ENCODE peak calls at places on chromosomes 11 and 22, in ten cellular contexts. One of them, this sample, is unnamed. For H3K9me3, the result is how much of the 10 kb centered on the place peaks cover.

GRCh38 chr11:14953904-14954303 is 18.2 kb downstream of the CALCA start:
- DNase-seq in cardiac muscle cell: no peak
- DNase-seq in stomach: no peak
- DNase-seq in PC-9: no peak
- DNase-seq in fibroblast of lung: no peak
- DNase-seq in sigmoid colon: no peak
- DNase-seq in HCT116: no peak
- DNase-seq in CD4-positive, CD25-positive, alpha-beta regulatory T cell: no peak
- DNase-seq in Peyer's patch: no peak
- DNase-seq in astrocyte: no peak
- DNase-seq in this sample: no peak

GRCh38 chr11:48063424-48063978 is 83.1 kb downstream of the PTPRJ start:
- DNase-seq in sigmoid colon: peak
- DNase-seq in astrocyte: peak
- DNase-seq in HCT116: peak
- DNase-seq in cardiac muscle cell: peak
- DNase-seq in Peyer's patch: no peak
- DNase-seq in CD4-positive, CD25-positive, alpha-beta regulatory T cell: no peak
- DNase-seq in stomach: no peak
- DNase-seq in PC-9: peak
- DNase-seq in fibroblast of lung: peak
- DNase-seq in this sample: peak

GRCh38 chr11:87840786-87841185 is 334.5 kb downstream of the RAB38 start:
- DNase-seq in CD4-positive, CD25-positive, alpha-beta regulatory T cell: no peak
- DNase-seq in astrocyte: peak
- DNase-seq in cardiac muscle cell: no peak
- DNase-seq in fibroblast of lung: no peak
- DNase-seq in Peyer's patch: no peak
- DNase-seq in HCT116: no peak
- DNase-seq in PC-9: no peak
- DNase-seq in stomach: no peak
- DNase-seq in sigmoid colon: no peak
- DNase-seq in this sample: no peak

GRCh38 chr11:64297722-64298358 is 2.3 kb upstream of the CATSPERZ start:
- DNase-seq in HCT116: no peak
- DNase-seq in PC-9: peak
- DNase-seq in astrocyte: no peak
- DNase-seq in cardiac muscle cell: no peak
- DNase-seq in fibroblast of lung: no peak
- DNase-seq in stomach: no peak
- DNase-seq in sigmoid colon: no peak
- DNase-seq in Peyer's patch: no peak
- DNase-seq in CD4-positive, CD25-positive, alpha-beta regulatory T cell: no peak
- DNase-seq in this sample: no peak

GRCh38 chr11:64569300-64569970 is 21.6 kb upstream of the SLC22A12 start:
- DNase-seq in HCT116: no peak
- DNase-seq in sigmoid colon: peak
- DNase-seq in fibroblast of lung: no peak
- DNase-seq in astrocyte: no peak
- DNase-seq in CD4-positive, CD25-positive, alpha-beta regulatory T cell: no peak
- DNase-seq in cardiac muscle cell: no peak
- DNase-seq in PC-9: no peak
- DNase-seq in stomach: no peak
- DNase-seq in Peyer's patch: no peak
- DNase-seq in this sample: no peak

GRCh38 chr11:126265801-126266200 is 2.9 kb downstream of the SRPRA start:
- DNase-seq in Peyer's patch: no peak
- DNase-seq in HCT116: no peak
- DNase-seq in CD4-positive, CD25-positive, alpha-beta regulatory T cell: no peak
- DNase-seq in astrocyte: no peak
- DNase-seq in PC-9: peak
- DNase-seq in sigmoid colon: no peak
- DNase-seq in fibroblast of lung: peak
- DNase-seq in stomach: no peak
- DNase-seq in cardiac muscle cell: no peak
- DNase-seq in this sample: no peak

GRCh38 chr11:2377511-2378443 is 667 bp downstream of the CD81 start:
- DNase-seq in HCT116: no peak
- DNase-seq in sigmoid colon: peak
- DNase-seq in PC-9: no peak
- DNase-seq in stomach: peak
- DNase-seq in Peyer's patch: peak
- DNase-seq in CD4-positive, CD25-positive, alpha-beta regulatory T cell: peak
- DNase-seq in fibroblast of lung: peak
- DNase-seq in cardiac muscle cell: peak
- DNase-seq in astrocyte: peak
- DNase-seq in this sample: peak

GRCh38 chr11:123487157-123487744 is 57.2 kb downstream of the GRAMD1B start:
- DNase-seq in sigmoid colon: no peak
- DNase-seq in HCT116: no peak
- DNase-seq in fibroblast of lung: no peak
- DNase-seq in cardiac muscle cell: no peak
- DNase-seq in stomach: no peak
- DNase-seq in astrocyte: no peak
- DNase-seq in CD4-positive, CD25-positive, alpha-beta regulatory T cell: no peak
- DNase-seq in Peyer's patch: no peak
- DNase-seq in PC-9: no peak
- DNase-seq in this sample: no peak

GRCh38 chr22:19942071-19942885 is 660 bp upstream of the TXNRD2 start:
- DNase-seq in HCT116: no peak
- DNase-seq in astrocyte: peak
- DNase-seq in Peyer's patch: peak
- DNase-seq in CD4-positive, CD25-positive, alpha-beta regulatory T cell: peak
- DNase-seq in stomach: no peak
- DNase-seq in cardiac muscle cell: no peak
- DNase-seq in sigmoid colon: peak
- DNase-seq in PC-9: no peak
- DNase-seq in fibroblast of lung: peak
- DNase-seq in this sample: peak

GRCh38 chr11:94849836-94850235 is 81.7 kb downstream of the AMOTL1 start:
- DNase-seq in sigmoid colon: no peak
- DNase-seq in Peyer's patch: no peak
- DNase-seq in fibroblast of lung: no peak
- DNase-seq in astrocyte: no peak
- DNase-seq in HCT116: no peak
- DNase-seq in stomach: no peak
- DNase-seq in CD4-positive, CD25-positive, alpha-beta regulatory T cell: no peak
- DNase-seq in cardiac muscle cell: no peak
- DNase-seq in PC-9: no peak
- DNase-seq in this sample: no peak

GRCh38 chr11:15645201-15645600 is 530.5 kb downstream of the INSC start:
- DNase-seq in PC-9: no peak
- DNase-seq in astrocyte: no peak
- DNase-seq in fibroblast of lung: no peak
- DNase-seq in Peyer's patch: no peak
- DNase-seq in HCT116: no peak
- DNase-seq in sigmoid colon: no peak
- DNase-seq in CD4-positive, CD25-positive, alpha-beta regulatory T cell: no peak
- DNase-seq in cardiac muscle cell: no peak
- DNase-seq in stomach: no peak
- DNase-seq in this sample: no peak

DNA sequence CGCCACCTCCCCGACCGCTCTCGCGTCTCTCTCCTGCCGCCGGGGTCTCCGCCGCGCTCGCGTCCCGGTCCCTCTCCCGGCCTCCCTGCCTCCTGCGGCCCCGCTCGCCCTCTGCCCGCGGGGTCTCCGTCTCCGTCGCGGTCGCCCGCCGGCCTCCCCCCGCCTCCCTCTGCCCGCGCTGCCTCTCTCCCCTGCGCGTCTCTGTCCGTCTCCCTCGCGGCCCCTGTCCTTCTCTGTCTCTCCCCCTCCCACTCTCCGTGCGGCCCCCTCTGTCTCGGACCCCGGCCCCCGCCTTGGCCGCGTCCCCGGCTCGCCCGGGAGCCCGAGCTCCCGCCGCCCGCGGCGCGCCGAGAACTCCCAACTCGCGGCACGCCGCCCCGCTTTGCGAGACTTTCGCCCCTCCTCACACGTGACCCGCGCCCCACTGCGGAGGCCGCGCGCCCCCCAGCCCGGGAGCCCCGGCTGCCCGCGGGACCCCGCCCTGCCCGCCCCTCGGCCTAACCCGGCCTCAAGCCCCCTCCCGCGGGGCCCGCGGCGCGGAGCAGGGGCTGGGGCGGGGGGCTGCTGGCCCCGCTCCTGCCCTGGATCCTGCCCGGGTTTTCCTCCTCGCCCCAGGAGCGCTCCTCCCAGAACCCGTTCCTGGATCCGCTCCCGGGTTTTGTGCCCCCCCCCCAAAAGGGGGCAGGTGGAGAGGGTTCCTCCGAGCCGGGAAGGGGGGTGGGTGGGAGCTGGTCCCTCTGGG is 702 bp upstream of the KCNJ4 start:
- DNase-seq in PC-9: no peak
- DNase-seq in cardiac muscle cell: peak
- DNase-seq in Peyer's patch: no peak
- DNase-seq in stomach: no peak
- DNase-seq in sigmoid colon: no peak
- DNase-seq in fibroblast of lung: peak
- DNase-seq in HCT116: no peak
- DNase-seq in astrocyte: no peak
- DNase-seq in CD4-positive, CD25-positive, alpha-beta regulatory T cell: no peak
- DNase-seq in this sample: peak
- H3K4me3 ChIP-seq in PC-9: peak
- H3K4me3 ChIP-seq in cardiac muscle cell: peak
- H3K4me3 ChIP-seq in Peyer's patch: peak
- H3K4me3 ChIP-seq in stomach: peak
- H3K4me3 ChIP-seq in sigmoid colon: peak
- H3K4me3 ChIP-seq in fibroblast of lung: no peak
- H3K4me3 ChIP-seq in HCT116: no peak
- H3K4me3 ChIP-seq in astrocyte: no peak
- H3K4me3 ChIP-seq in CD4-positive, CD25-positive, alpha-beta regulatory T cell: no peak
- H3K4me3 ChIP-seq in this sample: no peak

GRCh38 chr11:35983965-35984364 is 40.1 kb downstream of the LDLRAD3 start:
- DNase-seq in astrocyte: no peak
- DNase-seq in fibroblast of lung: peak
- DNase-seq in HCT116: no peak
- DNase-seq in CD4-positive, CD25-positive, alpha-beta regulatory T cell: no peak
- DNase-seq in cardiac muscle cell: no peak
- DNase-seq in stomach: no peak
- DNase-seq in PC-9: no peak
- DNase-seq in sigmoid colon: no peak
- DNase-seq in Peyer's patch: no peak
- DNase-seq in this sample: no peak
- H3K9me3 ChIP-seq in astrocyte: under half
- H3K9me3 ChIP-seq in fibroblast of lung: under half
- H3K9me3 ChIP-seq in HCT116: under half
- H3K9me3 ChIP-seq in CD4-positive, CD25-positive, alpha-beta regulatory T cell: under half
- H3K9me3 ChIP-seq in cardiac muscle cell: under half
- H3K9me3 ChIP-seq in stomach: under half
- H3K9me3 ChIP-seq in PC-9: under half
- H3K9me3 ChIP-seq in sigmoid colon: under half
- H3K9me3 ChIP-seq in Peyer's patch: under half
- H3K9me3 ChIP-seq in this sample: under half

GRCh38 chr11:20363149-20363499 is 390 bp upstream of the HTATIP2 start:
- DNase-seq in PC-9: no peak
- DNase-seq in stomach: no peak
- DNase-seq in sigmoid colon: no peak
- DNase-seq in cardiac muscle cell: no peak
- DNase-seq in fibroblast of lung: no peak
- DNase-seq in CD4-positive, CD25-positive, alpha-beta regulatory T cell: no peak
- DNase-seq in HCT116: no peak
- DNase-seq in astrocyte: no peak
- DNase-seq in Peyer's patch: no peak
- DNase-seq in this sample: no peak

GRCh38 chr11:20362481-20362880 is 1.0 kb upstream of the HTATIP2 start:
- DNase-seq in Peyer's patch: no peak
- DNase-seq in sigmoid colon: no peak
- DNase-seq in HCT116: no peak
- DNase-seq in cardiac muscle cell: no peak
- DNase-seq in stomach: no peak
- DNase-seq in PC-9: no peak
- DNase-seq in fibroblast of lung: no peak
- DNase-seq in astrocyte: no peak
- DNase-seq in CD4-positive, CD25-positive, alpha-beta regulatory T cell: no peak
- DNase-seq in this sample: no peak

GRCh38 chr11:20364412-20364792 is 888 bp downstream of the HTATIP2 start:
- DNase-seq in PC-9: no peak
- DNase-seq in stomach: no peak
- DNase-seq in HCT116: no peak
- DNase-seq in cardiac muscle cell: no peak
- DNase-seq in fibroblast of lung: no peak
- DNase-seq in CD4-positive, CD25-positive, alpha-beta regulatory T cell: no peak
- DNase-seq in Peyer's patch: no peak
- DNase-seq in astrocyte: no peak
- DNase-seq in sigmoid colon: no peak
- DNase-seq in this sample: no peak

GRCh38 chr11:20360650-20361049 is 2.9 kb upstream of the HTATIP2 start:
- DNase-seq in sigmoid colon: no peak
- DNase-seq in PC-9: no peak
- DNase-seq in CD4-positive, CD25-positive, alpha-beta regulatory T cell: peak
- DNase-seq in stomach: peak
- DNase-seq in fibroblast of lung: peak
- DNase-seq in HCT116: no peak
- DNase-seq in astrocyte: no peak
- DNase-seq in cardiac muscle cell: no peak
- DNase-seq in Peyer's patch: peak
- DNase-seq in this sample: no peak

GRCh38 chr11:20363500-20364411 is at the start of gene HTATIP2:
- DNase-seq in stomach: peak
- DNase-seq in CD4-positive, CD25-positive, alpha-beta regulatory T cell: peak
- DNase-seq in HCT116: no peak
- DNase-seq in astrocyte: peak
- DNase-seq in fibroblast of lung: peak
- DNase-seq in PC-9: peak
- DNase-seq in Peyer's patch: peak
- DNase-seq in sigmoid colon: peak
- DNase-seq in cardiac muscle cell: peak
- DNase-seq in this sample: no peak
- H3K4me3 ChIP-seq in stomach: peak
- H3K4me3 ChIP-seq in CD4-positive, CD25-positive, alpha-beta regulatory T cell: peak
- H3K4me3 ChIP-seq in HCT116: peak
- H3K4me3 ChIP-seq in astrocyte: peak
- H3K4me3 ChIP-seq in fibroblast of lung: peak
- H3K4me3 ChIP-seq in PC-9: peak
- H3K4me3 ChIP-seq in Peyer's patch: peak
- H3K4me3 ChIP-seq in sigmoid colon: peak
- H3K4me3 ChIP-seq in cardiac muscle cell: peak
- H3K4me3 ChIP-seq in this sample: no peak

DNA sequence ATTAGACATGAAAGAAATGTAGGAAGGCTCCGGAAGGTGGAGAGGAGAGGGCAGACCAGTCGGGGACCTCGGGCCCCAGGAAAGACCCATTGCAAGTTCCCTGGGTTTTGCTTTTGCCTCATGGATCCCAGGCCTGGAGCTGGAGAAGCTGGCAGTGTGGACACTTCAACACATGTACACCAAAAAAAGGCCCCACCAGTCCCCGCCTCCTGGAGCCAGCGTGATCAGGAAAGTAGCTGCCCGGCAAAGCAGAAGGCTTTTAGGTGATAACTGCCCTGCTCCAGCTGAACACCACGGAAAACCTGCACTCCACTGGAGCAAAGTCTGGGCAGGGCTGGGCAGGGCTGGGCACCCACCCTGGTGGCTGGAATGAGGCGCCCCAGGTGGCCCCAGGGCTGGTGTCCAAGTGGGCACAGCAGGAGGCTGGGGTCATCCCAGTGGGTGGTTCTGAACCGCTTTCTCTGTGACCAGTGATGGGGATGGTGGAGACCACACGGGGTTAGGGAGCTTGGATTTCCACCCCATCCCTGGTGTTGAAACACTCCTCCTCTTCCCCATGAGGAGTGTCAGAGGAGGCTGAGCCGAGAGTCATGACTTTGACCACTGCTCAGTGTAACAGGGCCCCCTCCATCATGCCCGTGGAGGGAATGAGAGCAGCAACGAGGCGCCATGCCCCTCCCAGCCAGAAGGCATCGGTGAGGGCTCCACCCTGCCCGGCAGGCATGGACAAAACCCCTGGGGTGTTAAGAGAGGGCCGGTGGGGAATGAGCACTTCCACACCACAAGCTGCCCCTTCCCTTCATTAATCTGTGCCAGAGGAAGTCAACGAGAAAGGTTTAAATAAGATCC is 16.9 kb upstream of the MUC5AC start:
- DNase-seq in cardiac muscle cell: no peak
- DNase-seq in CD4-positive, CD25-positive, alpha-beta regulatory T cell: no peak
- DNase-seq in PC-9: no peak
- DNase-seq in stomach: no peak
- DNase-seq in HCT116: no peak
- DNase-seq in fibroblast of lung: no peak
- DNase-seq in astrocyte: no peak
- DNase-seq in sigmoid colon: peak
- DNase-seq in Peyer's patch: peak
- DNase-seq in this sample: no peak
- H3K9me3 ChIP-seq in cardiac muscle cell: under half
- H3K9me3 ChIP-seq in CD4-positive, CD25-positive, alpha-beta regulatory T cell: under half
- H3K9me3 ChIP-seq in PC-9: under half
- H3K9me3 ChIP-seq in stomach: under half
- H3K9me3 ChIP-seq in HCT116: under half
- H3K9me3 ChIP-seq in fibroblast of lung: under half
- H3K9me3 ChIP-seq in astrocyte: under half
- H3K9me3 ChIP-seq in sigmoid colon: under half
- H3K9me3 ChIP-seq in Peyer's patch: under half
- H3K9me3 ChIP-seq in this sample: under half

This sample was measured in MG63.